ENCODE peak calls at places on chromosomes 2 and 18, in eight cellular contexts. One of them, this sample, is unnamed.

GRCh38 chr2:240981273-240981672 is 17.1 kb upstream of the SNED1 start:
- DNase-seq in esophagus muscularis mucosa: no peak
- DNase-seq in tibial artery: peak; percentile 9
- DNase-seq in heart right ventricle: no peak
- DNase-seq in breast epithelium: no peak
- DNase-seq in left ventricle myocardium inferior: no peak
- DNase-seq in cardiac muscle cell: no peak
- DNase-seq in stomach: no peak
- DNase-seq in this sample: no peak

GRCh38 chr18:42174909-42175308 is 219.9 kb downstream of the PIK3C3 start:
- DNase-seq in tibial artery: no peak
- DNase-seq in left ventricle myocardium inferior: no peak
- DNase-seq in cardiac muscle cell: peak; percentile 54
- DNase-seq in heart right ventricle: no peak
- DNase-seq in breast epithelium: no peak
- DNase-seq in stomach: no peak
- DNase-seq in esophagus muscularis mucosa: no peak
- DNase-seq in this sample: no peak

GRCh38 chr2:192194065-192194865 is 468 bp downstream of the TMEFF2 start:
- DNase-seq in tibial artery: peak; percentile 64
- DNase-seq in left ventricle myocardium inferior: peak; percentile 19
- DNase-seq in esophagus muscularis mucosa: no peak
- DNase-seq in heart right ventricle: no peak
- DNase-seq in stomach: no peak
- DNase-seq in cardiac muscle cell: peak; percentile 45
- DNase-seq in breast epithelium: no peak
- DNase-seq in this sample: no peak

GRCh38 chr2:176080540-176081355 is 3.0 kb downstream of the EVX2 start:
- DNase-seq in left ventricle myocardium inferior: no peak
- DNase-seq in esophagus muscularis mucosa: no peak
- DNase-seq in cardiac muscle cell: no peak
- DNase-seq in stomach: no peak
- DNase-seq in tibial artery: peak; percentile 48
- DNase-seq in breast epithelium: no peak
- DNase-seq in heart right ventricle: no peak
- DNase-seq in this sample: no peak

GRCh38 chr2:20641123-20641985 is 9.5 kb downstream of the HS1BP3 start:
- DNase-seq in heart right ventricle: no peak
- DNase-seq in stomach: no peak
- DNase-seq in cardiac muscle cell: no peak
- DNase-seq in tibial artery: peak; percentile 98
- DNase-seq in breast epithelium: no peak
- DNase-seq in left ventricle myocardium inferior: peak; percentile 18
- DNase-seq in esophagus muscularis mucosa: no peak
- DNase-seq in this sample: no peak

GRCh38 chr18:3264362-3264761 is 2.4 kb downstream of the MYL12B start:
- DNase-seq in stomach: no peak
- DNase-seq in heart right ventricle: no peak
- DNase-seq in esophagus muscularis mucosa: no peak
- DNase-seq in tibial artery: no peak
- DNase-seq in cardiac muscle cell: no peak
- DNase-seq in left ventricle myocardium inferior: no peak
- DNase-seq in breast epithelium: no peak
- DNase-seq in this sample: no peak

GRCh38 chr18:67265464-67266245 is 250.9 kb downstream of the DSEL start:
- DNase-seq in breast epithelium: no peak
- DNase-seq in cardiac muscle cell: no peak
- DNase-seq in heart right ventricle: no peak
- DNase-seq in tibial artery: no peak
- DNase-seq in stomach: no peak
- DNase-seq in left ventricle myocardium inferior: no peak
- DNase-seq in esophagus muscularis mucosa: no peak
- DNase-seq in this sample: no peak

GRCh38 chr2:167581961-167582574 is 665.3 kb downstream of the STK39 start:
- DNase-seq in heart right ventricle: no peak
- DNase-seq in cardiac muscle cell: no peak
- DNase-seq in tibial artery: no peak
- DNase-seq in left ventricle myocardium inferior: no peak
- DNase-seq in stomach: no peak
- DNase-seq in esophagus muscularis mucosa: no peak
- DNase-seq in breast epithelium: no peak
- DNase-seq in this sample: no peak

GRCh38 chr2:64417624-64418023 is 36.3 kb upstream of the LGALSL start:
- DNase-seq in breast epithelium: no peak
- DNase-seq in cardiac muscle cell: no peak
- DNase-seq in tibial artery: no peak
- DNase-seq in left ventricle myocardium inferior: no peak
- DNase-seq in heart right ventricle: no peak
- DNase-seq in stomach: no peak
- DNase-seq in esophagus muscularis mucosa: no peak
- DNase-seq in this sample: no peak

DNA sequence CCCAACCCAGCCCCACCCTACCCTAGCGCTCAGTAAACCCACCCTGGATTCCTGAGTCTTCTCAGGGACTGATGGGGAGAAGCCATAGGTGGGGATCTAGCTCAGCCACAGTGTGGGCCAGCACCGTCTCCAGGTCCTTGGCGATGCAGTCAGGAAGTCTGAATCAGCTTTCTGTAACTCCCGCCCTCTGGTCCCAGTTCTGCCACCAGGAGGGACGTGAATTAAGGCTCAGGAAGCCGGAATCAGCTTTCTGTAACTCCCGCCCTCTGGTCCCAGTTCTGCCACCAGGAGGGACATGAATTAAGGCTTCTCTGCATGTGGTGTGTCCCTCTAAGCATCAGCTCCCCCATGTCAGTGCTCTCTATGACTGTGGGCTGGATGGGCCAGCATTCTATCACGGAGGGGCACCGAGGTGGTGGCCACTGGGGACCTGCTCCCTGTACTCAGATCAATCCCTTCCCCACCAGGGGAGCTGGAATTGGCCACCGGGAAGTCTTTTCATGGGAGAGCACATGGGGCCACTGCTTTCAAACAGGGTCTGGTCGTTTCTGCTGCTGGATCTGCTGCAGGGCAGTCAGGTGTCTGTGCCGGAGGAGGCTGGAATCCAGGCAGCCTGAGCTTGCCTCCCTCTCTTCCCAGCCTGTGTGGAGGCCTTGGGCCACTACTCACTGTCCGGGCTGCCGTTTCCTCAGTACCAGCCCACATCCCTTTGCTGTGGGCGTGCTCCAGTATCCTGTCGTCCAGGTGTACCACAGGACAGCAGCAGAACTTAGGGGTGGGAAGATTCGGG is 24.7 kb downstream of the ASB18 start:
- DNase-seq in left ventricle myocardium inferior: no peak
- DNase-seq in stomach: no peak
- DNase-seq in heart right ventricle: no peak
- DNase-seq in breast epithelium: no peak
- DNase-seq in cardiac muscle cell: no peak
- DNase-seq in tibial artery: peak; percentile 60
- DNase-seq in esophagus muscularis mucosa: no peak
- DNase-seq in this sample: no peak
- H3K27me3 ChIP-seq in left ventricle myocardium inferior: peaks cover 68% of the 10 kb centered on the region
- H3K27me3 ChIP-seq in stomach: peaks cover 6% of the 10 kb centered on the region
- H3K27me3 ChIP-seq in heart right ventricle: no peaks in the 10 kb centered on the region
- H3K27me3 ChIP-seq in breast epithelium: no peaks in the 10 kb centered on the region
- H3K27me3 ChIP-seq in cardiac muscle cell: peaks cover 78% of the 10 kb centered on the region
- H3K27me3 ChIP-seq in tibial artery: no peaks in the 10 kb centered on the region
- H3K27me3 ChIP-seq in esophagus muscularis mucosa: peaks cover 32% of the 10 kb centered on the region
- H3K27me3 ChIP-seq in this sample: peaks cover 6% of the 10 kb centered on the region

GRCh38 chr2:113284481-113284880 is 5.8 kb upstream of the PAX8 start:
- DNase-seq in breast epithelium: no peak
- DNase-seq in left ventricle myocardium inferior: no peak
- DNase-seq in cardiac muscle cell: no peak
- DNase-seq in heart right ventricle: no peak
- DNase-seq in tibial artery: no peak
- DNase-seq in esophagus muscularis mucosa: no peak
- DNase-seq in stomach: no peak
- DNase-seq in this sample: no peak
- H3K27me3 ChIP-seq in breast epithelium: no peaks in the 10 kb centered on the region
- H3K27me3 ChIP-seq in left ventricle myocardium inferior: peaks cover 2% of the 10 kb centered on the region
- H3K27me3 ChIP-seq in cardiac muscle cell: peaks cover 78% of the 10 kb centered on the region
- H3K27me3 ChIP-seq in heart right ventricle: no peaks in the 10 kb centered on the region
- H3K27me3 ChIP-seq in tibial artery: no peaks in the 10 kb centered on the region
- H3K27me3 ChIP-seq in esophagus muscularis mucosa: no peaks in the 10 kb centered on the region
- H3K27me3 ChIP-seq in stomach: no peaks in the 10 kb centered on the region
- H3K27me3 ChIP-seq in this sample: no peaks in the 10 kb centered on the region

DNA sequence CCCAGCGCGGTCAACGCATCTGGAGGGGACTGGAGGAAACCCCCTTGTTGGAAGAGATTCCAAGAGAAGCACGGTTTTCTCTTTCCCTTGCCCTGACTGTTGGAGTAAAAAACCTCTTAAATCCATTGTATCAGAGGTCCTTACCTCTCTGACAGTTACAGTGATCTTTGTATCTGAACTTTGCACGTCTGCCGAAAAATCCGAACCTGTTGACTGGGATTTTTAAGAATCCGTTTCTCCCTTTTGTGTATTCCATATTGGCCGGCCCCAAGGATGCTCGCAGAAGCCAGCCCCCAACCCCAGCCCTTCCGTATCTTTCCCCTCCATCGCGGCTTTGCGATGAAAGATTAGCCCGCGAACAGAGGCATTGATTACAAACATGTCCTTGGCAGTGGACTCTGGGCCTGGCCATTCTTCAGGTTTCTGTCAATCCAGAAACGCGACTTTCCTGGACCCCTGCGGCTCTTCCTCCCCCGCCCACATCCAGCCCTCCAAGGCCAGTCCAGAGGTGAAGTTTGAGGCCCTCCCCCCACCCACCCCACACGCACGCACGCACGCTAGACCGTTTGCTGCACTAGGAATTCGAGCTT is 4.6 kb upstream of the DLX1 start:
- DNase-seq in left ventricle myocardium inferior: no peak
- DNase-seq in esophagus muscularis mucosa: no peak
- DNase-seq in heart right ventricle: no peak
- DNase-seq in tibial artery: no peak
- DNase-seq in cardiac muscle cell: no peak
- DNase-seq in stomach: no peak
- DNase-seq in breast epithelium: no peak
- DNase-seq in this sample: no peak
- H3K27me3 ChIP-seq in left ventricle myocardium inferior: peaks cover 81% of the 10 kb centered on the region
- H3K27me3 ChIP-seq in esophagus muscularis mucosa: peaks cover 54% of the 10 kb centered on the region
- H3K27me3 ChIP-seq in heart right ventricle: peaks cover 35% of the 10 kb centered on the region
- H3K27me3 ChIP-seq in tibial artery: peaks cover 10% of the 10 kb centered on the region
- H3K27me3 ChIP-seq in cardiac muscle cell: peaks cover 100% of the 10 kb centered on the region
- H3K27me3 ChIP-seq in stomach: peaks cover 48% of the 10 kb centered on the region
- H3K27me3 ChIP-seq in breast epithelium: peaks cover 12% of the 10 kb centered on the region
- H3K27me3 ChIP-seq in this sample: peaks cover 10% of the 10 kb centered on the region

DNA sequence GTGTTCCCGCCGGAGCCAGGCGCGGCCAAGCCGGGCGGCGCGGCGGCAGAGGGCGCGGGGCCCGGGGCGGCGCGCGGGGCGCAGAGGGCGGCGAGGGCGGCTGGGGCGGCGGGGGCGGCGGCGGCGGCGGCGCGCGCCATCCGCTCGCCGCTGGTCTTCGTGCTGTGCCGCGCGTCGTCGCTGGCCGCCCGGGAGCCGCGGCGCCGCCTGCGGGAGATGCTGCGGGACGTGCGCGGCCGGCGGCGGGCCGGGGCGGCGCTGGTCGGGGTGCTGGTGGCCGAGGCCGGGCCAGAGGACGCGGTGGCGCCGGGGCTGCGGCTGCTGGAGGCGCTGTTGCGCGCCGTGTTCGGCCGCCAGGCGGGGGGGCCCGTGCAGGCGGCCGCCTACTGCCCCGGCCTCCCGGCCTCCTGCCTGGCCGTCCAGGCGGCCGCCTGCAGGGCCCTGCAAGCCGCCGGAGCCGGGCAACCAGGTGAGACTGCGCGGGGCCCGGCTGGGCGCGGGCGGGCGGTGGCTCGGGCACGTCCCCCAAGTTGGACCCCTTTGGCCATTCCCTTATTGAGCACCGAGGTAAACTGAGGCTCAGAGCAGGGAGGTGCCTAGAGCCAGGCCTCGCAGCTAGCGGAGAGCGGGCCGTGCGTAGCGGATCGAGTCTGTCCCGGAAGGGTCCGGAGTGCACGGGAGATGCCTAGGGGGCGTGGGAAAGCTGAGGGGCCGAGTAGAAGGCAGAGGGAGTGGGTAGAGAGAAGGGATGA is 584 bp downstream of the C2orf72 start:
- DNase-seq in tibial artery: no peak
- DNase-seq in heart right ventricle: no peak
- DNase-seq in left ventricle myocardium inferior: no peak
- DNase-seq in stomach: peak; percentile 67
- DNase-seq in cardiac muscle cell: peak; percentile 54
- DNase-seq in breast epithelium: no peak
- DNase-seq in esophagus muscularis mucosa: no peak
- DNase-seq in this sample: no peak
- H3K27me3 ChIP-seq in tibial artery: no peaks in the 10 kb centered on the region
- H3K27me3 ChIP-seq in heart right ventricle: peaks cover 11% of the 10 kb centered on the region
- H3K27me3 ChIP-seq in left ventricle myocardium inferior: peaks cover 95% of the 10 kb centered on the region
- H3K27me3 ChIP-seq in stomach: peaks cover 3% of the 10 kb centered on the region
- H3K27me3 ChIP-seq in cardiac muscle cell: peaks cover 61% of the 10 kb centered on the region
- H3K27me3 ChIP-seq in breast epithelium: no peaks in the 10 kb centered on the region
- H3K27me3 ChIP-seq in esophagus muscularis mucosa: peaks cover 45% of the 10 kb centered on the region
- H3K27me3 ChIP-seq in this sample: no peaks in the 10 kb centered on the region

GRCh38 chr2:236653863-236654262 is 84.2 kb downstream of the ACKR3 start:
- DNase-seq in stomach: no peak
- DNase-seq in left ventricle myocardium inferior: no peak
- DNase-seq in esophagus muscularis mucosa: peak; percentile 79
- DNase-seq in tibial artery: no peak
- DNase-seq in heart right ventricle: no peak
- DNase-seq in cardiac muscle cell: no peak
- DNase-seq in breast epithelium: no peak
- DNase-seq in this sample: no peak
- H3K27me3 ChIP-seq in stomach: no peaks in the 10 kb centered on the region
- H3K27me3 ChIP-seq in left ventricle myocardium inferior: no peaks in the 10 kb centered on the region
- H3K27me3 ChIP-seq in esophagus muscularis mucosa: no peaks in the 10 kb centered on the region
- H3K27me3 ChIP-seq in tibial artery: no peaks in the 10 kb centered on the region
- H3K27me3 ChIP-seq in heart right ventricle: no peaks in the 10 kb centered on the region
- H3K27me3 ChIP-seq in cardiac muscle cell: no peaks in the 10 kb centered on the region
- H3K27me3 ChIP-seq in breast epithelium: no peaks in the 10 kb centered on the region
- H3K27me3 ChIP-seq in this sample: no peaks in the 10 kb centered on the region

GRCh38 chr2:1807167-1807566 is 62.9 kb upstream of the PXDN start:
- DNase-seq in tibial artery: no peak
- DNase-seq in esophagus muscularis mucosa: no peak
- DNase-seq in heart right ventricle: no peak
- DNase-seq in cardiac muscle cell: no peak
- DNase-seq in left ventricle myocardium inferior: no peak
- DNase-seq in stomach: no peak
- DNase-seq in breast epithelium: no peak
- DNase-seq in this sample: no peak
- H3K27me3 ChIP-seq in tibial artery: no peaks in the 10 kb centered on the region
- H3K27me3 ChIP-seq in esophagus muscularis mucosa: no peaks in the 10 kb centered on the region
- H3K27me3 ChIP-seq in heart right ventricle: no peaks in the 10 kb centered on the region
- H3K27me3 ChIP-seq in cardiac muscle cell: peaks cover 20% of the 10 kb centered on the region
- H3K27me3 ChIP-seq in left ventricle myocardium inferior: peaks cover 26% of the 10 kb centered on the region
- H3K27me3 ChIP-seq in stomach: no peaks in the 10 kb centered on the region
- H3K27me3 ChIP-seq in breast epithelium: no peaks in the 10 kb centered on the region
- H3K27me3 ChIP-seq in this sample: no peaks in the 10 kb centered on the region

This sample was measured in lung.